ENCODE peak calls at places on chromosomes 1 and 21, in five cellular contexts. S is heart right ventricle, W is body of pancreas, M is PC-3, O is GM23338. H is an unnamed sample.

GRCh38 chr1:53552146-53552940 is 93.1 kb downstream of the DMRTB1 start:
- DNase-seq in M (peak; percentile 4), W (peak; percentile 6), S (no peak), O (peak; percentile 42), H (no peak)

GRCh38 chr1:32991819-32992488 is 27.3 kb upstream of the RNF19B start:
- DNase-seq in W (no peak), S (no peak), O (no peak), M (no peak), H (no peak)

GRCh38 chr1:20291621-20292020 is 946 bp downstream of the VWA5B1 start:
- DNase-seq in O (peak; percentile 56), M (no peak), S (no peak), W (no peak), H (peak; percentile 4)

GRCh38 chr21:41877901-41878830 is 978 bp downstream of the PRDM15 start:
- DNase-seq in W (peak; percentile 64), S (no peak), M (peak; percentile 44), O (peak; percentile 21), H (peak; percentile 68)

GRCh38 chr1:230794871-230795645 is 47.9 kb downstream of the CAPN9 start:
- DNase-seq in S (no peak), O (no peak), M (no peak), W (no peak), H (no peak)

GRCh38 chr21:45528028-45528705 is 14.1 kb downstream of the SLC19A1 start:
- DNase-seq in O (no peak), W (peak; percentile 6), M (no peak), S (no peak), H (no peak)

GRCh38 chr1:175413367-175413766 is 220.8 kb upstream of the KIAA0040 start:
- DNase-seq in M (no peak), W (no peak), O (no peak), S (no peak), H (no peak)

GRCh38 chr1:185936641-185937040 is 202.4 kb downstream of the HMCN1 start:
- DNase-seq in W (no peak), O (no peak), S (no peak), M (no peak), H (no peak)

GRCh38 chr1:93442276-93442675 is 5.6 kb upstream of the FNBP1L start:
- DNase-seq in M (peak; percentile 70), S (no peak), W (peak; percentile 48), O (peak; percentile 22), H (peak; percentile 76)

GRCh38 chr1:248807067-248807737 is 18.5 kb downstream of the SH3BP5L start:
- DNase-seq in O (peak; percentile 83), S (peak; percentile 44), M (peak; percentile 60), W (peak; percentile 64), H (peak; percentile 28)

GRCh38 chr1:43359696-43360095 is 915 bp downstream of the CDC20 start:
- DNase-seq in S (no peak), W (no peak), M (no peak), O (no peak), H (no peak)

GRCh38 chr1:17553970-17554369 is 14.5 kb downstream of the ARHGEF10L start:
- DNase-seq in S (no peak), M (peak; percentile 97), O (no peak), W (no peak), H (peak; percentile 87)

GRCh38 chr1:73556270-73556669 is 641.7 kb downstream of the LRRIQ3 start:
- DNase-seq in M (no peak), W (no peak), S (no peak), O (no peak), H (peak; percentile 3)

GRCh38 chr1:161200992-161201827 is 957 bp upstream of the NDUFS2 start:
- DNase-seq in M (no peak), S (peak; percentile 88), O (peak; percentile 42), W (peak; percentile 55), H (peak; percentile 46)

GRCh38 chr1:232018512-232019340 is 392.1 kb downstream of the DISC1 start:
- DNase-seq in W (no peak), M (no peak), O (no peak), S (no peak), H (peak; percentile 34)

GRCh38 chr1:56438901-56439551 is 140.3 kb downstream of the PLPP3 start:
- DNase-seq in S (no peak), W (no peak), O (no peak), M (no peak), H (no peak)

GRCh38 chr1:157403203-157403602 is 149.1 kb downstream of the FCRL5 start:
- DNase-seq in M (peak; percentile 31), W (no peak), O (peak; percentile 70), S (no peak), H (no peak)

GRCh38 chr21:46021978-46022544 is 40.5 kb downstream of the COL6A1 start:
- DNase-seq in W (no peak), O (no peak), M (no peak), S (no peak), H (no peak)

GRCh38 chr1:57474097-57474750 is 50.4 kb upstream of the DAB1 start:
- DNase-seq in M (no peak), W (no peak), S (no peak), O (no peak), H (peak; percentile 46)

GRCh38 chr1:51699376-51699775 is 82.5 kb downstream of the OSBPL9 start:
- DNase-seq in O (no peak), S (no peak), M (no peak), W (no peak), H (no peak)

GRCh38 chr1:21869620-21870121 is 57.6 kb downstream of the LDLRAD2 start:
- DNase-seq in S (peak; percentile 82), W (peak; percentile 84), M (peak; percentile 99), O (no peak), H (peak; percentile 92)

GRCh38 chr1:10514490-10515235 is 39.9 kb downstream of the PEX14 start:
- DNase-seq in W (no peak), O (peak; percentile 83), S (no peak), M (peak; percentile 64), H (peak; percentile 41)

GRCh38 chr1:112818990-112819689 is 104.0 kb upstream of the PPM1J start:
- DNase-seq in O (no peak), W (no peak), S (peak; percentile 14), M (peak; percentile 13), H (peak; percentile 32)

GRCh38 chr1:186082235-186082937 is 292.7 kb downstream of the TPR start:
- DNase-seq in S (peak; percentile 88), W (peak; percentile 69), M (peak; percentile 96), O (no peak), H (peak; percentile 61)

GRCh38 chr21:42666023-42666747 is 12.8 kb downstream of the PDE9A start:
- DNase-seq in S (no peak), W (no peak), M (peak; percentile 29), O (peak; percentile 47), H (no peak)

GRCh38 chr1:248393050-248393449 is 9.8 kb upstream of the OR2T1 start:
- DNase-seq in M (no peak), S (no peak), O (no peak), W (no peak), H (no peak)

GRCh38 chr21:39660596-39660995 is 47.9 kb downstream of the B3GALT5 start:
- DNase-seq in W (peak; percentile 61), O (no peak), S (peak; percentile 71), M (peak; percentile 61), H (peak; percentile 84)

GRCh38 chr21:26007911-26008579 is 162.5 kb downstream of the APP start:
- DNase-seq in O (no peak), S (no peak), W (no peak), M (no peak), H (peak; percentile 56)

GRCh38 chr1:92877081-92877711 is 45.4 kb downstream of the RPL5 start:
- DNase-seq in O (no peak), M (no peak), S (no peak), W (no peak), H (no peak)

GRCh38 chr1:115641762-115642167 is at the start of gene VANGL1:
- DNase-seq in W (peak; percentile 78), M (peak; percentile 79), S (peak; percentile 65), O (peak; percentile 76), H (peak; percentile 86)

GRCh38 chr1:2240251-2241156 is 12.4 kb downstream of the SKI start:
- DNase-seq in W (peak; percentile 80), O (no peak), S (peak; percentile 79), M (no peak), H (peak; percentile 61)
- H3K4me1 ChIP-seq in W (peaks cover 52% of the 10 kb centered on the region), O (no peaks in the 10 kb centered on the region), S (peaks cover 49% of the 10 kb centered on the region), M (peaks cover 2% of the 10 kb centered on the region), H (peaks cover 73% of the 10 kb centered on the region)

GRCh38 chr1:203180611-203181330 is 5.1 kb upstream of the MYBPH start:
- DNase-seq in M (no peak), W (no peak), O (no peak), S (no peak), H (no peak)
- H3K4me1 ChIP-seq in M (peaks cover 13% of the 10 kb centered on the region), W (peaks cover 9% of the 10 kb centered on the region), O (peaks cover under 1% of the 10 kb centered on the region), S (no peaks in the 10 kb centered on the region), H (peaks cover 19% of the 10 kb centered on the region)

DNA sequence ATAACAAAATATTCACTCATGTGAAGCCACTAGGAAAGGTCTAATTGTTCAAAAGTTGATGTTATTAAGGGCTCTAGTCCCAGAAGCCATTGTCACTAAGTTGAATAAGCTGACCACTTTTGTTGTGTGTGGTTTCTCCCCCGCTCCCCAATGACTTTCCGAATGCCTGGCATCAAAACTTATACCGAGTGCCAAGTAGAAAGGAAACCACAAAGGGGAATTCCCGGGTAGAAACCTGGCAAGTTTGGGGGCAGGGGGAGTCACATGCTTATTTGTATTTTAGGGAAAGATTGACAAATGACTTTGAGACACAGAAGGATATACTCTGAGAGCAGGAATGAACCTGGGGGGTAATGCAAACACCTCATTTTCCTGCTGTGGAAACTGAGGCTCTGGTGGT is 154.1 kb downstream of the TGFBR3 start:
- DNase-seq in S (no peak), M (peak; percentile 71), W (no peak), O (no peak), H (peak; percentile 73)
- H3K4me1 ChIP-seq in S (peaks cover 12% of the 10 kb centered on the region), M (peaks cover 44% of the 10 kb centered on the region), W (peaks cover 23% of the 10 kb centered on the region), O (no peaks in the 10 kb centered on the region), H (peaks cover 65% of the 10 kb centered on the region)

GRCh38 chr1:60921175-60921574 is 161.2 kb upstream of the NFIA start:
- DNase-seq in S (no peak), M (no peak), W (no peak), O (no peak), H (no peak)

GRCh38 chr1:60923287-60924110 is 158.9 kb upstream of the NFIA start:
- DNase-seq in M (no peak), W (peak; percentile 27), S (no peak), O (no peak), H (no peak)

GRCh38 chr1:60924964-60925798 is 157.2 kb upstream of the NFIA start:
- DNase-seq in M (no peak), W (no peak), O (no peak), S (no peak), H (no peak)

GRCh38 chr1:60922304-60922703 is 160.1 kb upstream of the NFIA start:
- DNase-seq in W (peak; percentile 13), M (no peak), S (peak; percentile 12), O (no peak), H (peak; percentile 57)

DNA sequence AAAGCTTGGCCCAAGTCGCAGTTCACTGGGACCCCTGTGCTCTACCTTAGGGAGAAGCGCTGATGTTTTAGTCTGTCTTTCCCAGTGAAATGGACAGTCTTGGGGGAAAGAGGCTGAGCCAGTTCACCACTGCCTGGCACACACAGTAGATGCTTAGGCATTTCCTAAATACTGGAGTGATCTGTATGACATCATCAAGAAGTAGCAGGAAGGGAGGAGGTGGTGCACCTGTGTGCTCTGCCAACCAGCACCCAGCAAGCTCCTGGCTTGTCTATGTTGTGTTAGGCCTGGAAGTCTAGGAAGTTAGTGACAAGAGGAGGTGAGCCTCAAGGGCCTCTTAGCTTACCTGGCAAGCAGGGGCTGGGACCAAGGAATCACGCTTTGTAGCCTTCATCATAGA is 158.2 kb upstream of the NFIA start:
- DNase-seq in S (no peak), M (no peak), W (no peak), O (no peak), H (no peak)
- H3K4me1 ChIP-seq in S (peaks cover 7% of the 10 kb centered on the region), M (no peaks in the 10 kb centered on the region), W (peaks cover 24% of the 10 kb centered on the region), O (no peaks in the 10 kb centered on the region), H (peaks cover 17% of the 10 kb centered on the region)

H was measured in adipocyte.